ENCODE peak calls at places on chromosomes 13 and 19, in nine cellular contexts. S is activated CD8-positive, alpha-beta T cell treated with anti-CD3 and anti-CD28 coated beads for 36 hours; N is WERI-Rb-1; U is HFFc6; K is endothelial cell; G is stimulated activated CD4-positive, alpha-beta T cell treated with anti-CD3 and anti-CD28 coated beads, Interleukin-2, amount 100 ng/mL, for 48 hours; X is mucosa of gallbladder; C is activated CD4-positive, CD25-positive, alpha-beta regulatory T cell; V is omental fat pad. D is an unnamed sample.

GRCh38 chr13:75901509-75901908 is 265.4 kb downstream of the LMO7 start:
- DNase-seq in S (no peak), N (no peak), U (no peak), K (no peak), G (no peak), X (no peak), C (no peak), V (no peak), D (no peak)

GRCh38 chr19:49224856-49225255 is 67.3 kb downstream of the TRPM4 start:
- DNase-seq in S (peak), N (peak), U (peak), K (peak), G (no peak), X (peak), C (no peak), V (no peak), D (peak)

GRCh38 chr13:34555988-34556387 is 386.1 kb upstream of the NBEA start:
- DNase-seq in S (no peak), N (no peak), U (no peak), K (no peak), G (no peak), X (no peak), C (no peak), V (no peak), D (no peak)

GRCh38 chr13:94549241-94550029 is 46.5 kb downstream of the TGDS start:
- DNase-seq in S (peak), N (peak), U (peak), K (peak), G (peak), X (peak), C (peak), V (peak), D (peak)

GRCh38 chr13:44752184-44752583 is 176.1 kb upstream of the TSC22D1 start:
- DNase-seq in S (no peak), N (no peak), U (no peak), K (no peak), G (no peak), X (no peak), C (no peak), V (no peak), D (no peak)

GRCh38 chr19:51365211-51366049 is 758 bp downstream of the ETFB start:
- DNase-seq in S (peak), N (no peak), U (peak), K (no peak), G (no peak), X (peak), C (no peak), V (no peak), D (peak)

GRCh38 chr19:1082165-1082927 is 12.8 kb downstream of the POLR2E start:
- DNase-seq in S (peak), N (peak), U (no peak), K (peak), G (peak), X (peak), C (peak), V (no peak), D (peak)

GRCh38 chr13:71021810-71022422 is 845.1 kb downstream of the DACH1 start:
- DNase-seq in S (no peak), N (no peak), U (no peak), K (no peak), G (no peak), X (no peak), C (no peak), V (no peak), D (no peak)

GRCh38 chr19:17830567-17831418 is 9.5 kb upstream of the INSL3 start:
- DNase-seq in S (peak), N (peak), U (peak), K (peak), G (peak), X (peak), C (no peak), V (no peak), D (peak)

GRCh38 chr19:13330285-13330684 is 176.0 kb downstream of the CACNA1A start:
- DNase-seq in S (no peak), N (no peak), U (no peak), K (no peak), G (no peak), X (no peak), C (no peak), V (no peak), D (no peak)

GRCh38 chr19:17473041-17473440 is 2.7 kb downstream of the SLC27A1 start:
- DNase-seq in S (peak), N (peak), U (peak), K (no peak), G (no peak), X (peak), C (no peak), V (no peak), D (no peak)

GRCh38 chr19:15550847-15551182 is 42.5 kb downstream of the CYP4F22 start:
- DNase-seq in S (peak), N (no peak), U (no peak), K (no peak), G (no peak), X (no peak), C (no peak), V (no peak), D (no peak)

D was measured in BE2C.